ENCODE peak calls at places on chromosome 3, in nine cellular contexts. E, D, S, P, I, K, C, A and H are unnamed samples. For H3K4me1, the result is how much of the 10 kb centered on the place peaks cover.

GRCh38 chr3:159263750-159264561 is 462.1 kb downstream of the MFSD1 start:
- DNase-seq in E (no peak), A (peak), P (no peak), C (peak), D (peak), S (no peak), K (peak), I (no peak), H (no peak)

GRCh38 chr3:2543247-2543646 is 444.6 kb downstream of the CNTN4 start:
- DNase-seq in I (no peak), C (no peak), E (no peak), K (no peak), P (no peak), A (no peak), D (no peak), S (no peak), H (no peak)

GRCh38 chr3:123605789-123606234 is 21.0 kb upstream of the HACD2 start:
- DNase-seq in C (no peak), D (peak), P (no peak), A (no peak), E (no peak), I (no peak), S (no peak), K (peak), H (no peak)

GRCh38 chr3:114418107-114418506 is 124.3 kb downstream of the TIGIT start:
- DNase-seq in I (no peak), S (no peak), D (no peak), A (no peak), C (no peak), K (no peak), P (no peak), E (no peak), H (no peak)

GRCh38 chr3:194124221-194124620 is 11.7 kb upstream of the HES1 start:
- DNase-seq in I (no peak), D (no peak), A (no peak), P (no peak), E (no peak), S (peak), K (no peak), C (no peak), H (no peak)

GRCh38 chr3:3196148-3196861 is 16.8 kb upstream of the CRBN start:
- DNase-seq in C (no peak), K (peak), A (no peak), I (no peak), E (no peak), P (no peak), S (no peak), D (no peak), H (no peak)

GRCh38 chr3:112539825-112540517 is 21.8 kb downstream of the ATG3 start:
- DNase-seq in E (no peak), S (no peak), K (no peak), P (no peak), D (no peak), I (no peak), C (no peak), A (no peak), H (no peak)

GRCh38 chr3:185663929-185664328 is 77.8 kb downstream of the SENP2 start:
- DNase-seq in E (no peak), A (no peak), P (no peak), C (no peak), D (no peak), I (no peak), K (no peak), S (no peak), H (no peak)

GRCh38 chr3:142279965-142280590 is 54.7 kb upstream of the GK5 start:
- DNase-seq in D (peak), K (peak), S (peak), E (peak), A (peak), C (peak), P (peak), I (no peak), H (peak)

GRCh38 chr3:160023476-160023875 is 34.8 kb downstream of the IL12A start:
- DNase-seq in A (no peak), P (no peak), I (no peak), K (no peak), S (no peak), E (no peak), C (no peak), D (no peak), H (no peak)

DNA sequence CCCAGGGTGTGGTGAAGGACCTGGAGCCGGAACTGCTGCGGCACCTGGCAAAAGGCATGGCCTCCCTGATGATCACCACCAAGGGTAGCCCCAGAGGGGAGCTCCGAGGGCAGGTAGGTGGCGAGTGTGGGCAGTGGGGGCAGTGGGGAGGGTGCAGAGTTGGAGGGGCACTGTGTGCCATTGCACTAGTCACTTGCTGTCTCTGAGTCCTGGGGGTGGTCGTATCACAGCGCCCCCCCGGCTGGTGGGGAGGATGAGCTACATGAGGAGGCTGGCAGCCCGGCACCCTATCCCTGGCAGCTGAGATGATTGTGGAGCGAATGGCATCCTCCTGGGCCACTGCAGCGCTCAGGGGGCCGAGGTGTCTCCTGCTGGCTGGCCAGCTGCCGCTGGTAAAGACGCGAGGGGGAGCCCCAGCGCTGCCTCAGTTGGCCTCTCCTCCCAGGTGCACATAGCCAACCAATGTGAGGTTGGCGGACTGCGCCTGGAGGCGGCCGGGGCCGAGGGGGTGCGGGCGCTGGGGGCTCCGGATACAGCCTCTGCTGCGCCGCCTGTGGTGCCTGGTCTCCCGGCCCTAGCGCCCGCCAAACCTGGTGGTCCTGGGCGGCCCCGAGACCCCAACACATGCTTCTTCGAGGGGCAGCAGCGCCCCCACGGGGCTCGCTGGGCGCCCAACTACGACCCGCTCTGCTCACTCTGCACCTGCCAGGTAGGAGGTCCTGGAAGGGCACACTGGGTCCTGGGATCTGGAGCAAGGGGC is 6.4 kb downstream of the CHRD start:
- DNase-seq in P (no peak), E (no peak), S (no peak), K (no peak), C (no peak), I (no peak), D (no peak), A (no peak), H (no peak)
- TF ChIP-seq CTCF in P (no peak), E (no peak), S (no peak), K (no peak), C (no peak), I (no peak), D (no peak), A (no peak), H (no peak)

GRCh38 chr3:18425641-18426403 is 683 bp upstream of the SATB1 start:
- DNase-seq in C (peak), I (peak), P (peak), A (peak), E (peak), K (no peak), D (no peak), S (peak), H (no peak)

GRCh38 chr3:18424213-18424861 is 802 bp downstream of the SATB1 start:
- DNase-seq in P (no peak), K (no peak), D (no peak), E (peak), S (peak), C (peak), A (no peak), I (peak), H (no peak)

GRCh38 chr3:18423401-18424212 is 1.5 kb downstream of the SATB1 start:
- DNase-seq in P (peak), C (peak), A (peak), S (peak), D (no peak), I (peak), E (peak), K (peak), H (peak)

GRCh38 chr3:18426597-18426996 is 1.5 kb upstream of the SATB1 start:
- DNase-seq in C (no peak), I (no peak), K (no peak), E (no peak), D (no peak), A (no peak), P (no peak), S (no peak), H (no peak)

GRCh38 chr3:18424862-18425640 is at the start of gene SATB1:
- DNase-seq in E (peak), P (peak), I (peak), D (no peak), K (peak), S (peak), C (peak), A (peak), H (peak)
- H3K27ac ChIP-seq in E (peak), P (peak), I (peak), D (no peak), K (peak), S (peak), C (peak), A (peak), H (peak)

GRCh38 chr3:51393564-51393963 is 2.5 kb downstream of the RBM15B start:
- DNase-seq in D (no peak), I (no peak), P (no peak), E (no peak), C (no peak), S (no peak), K (no peak), A (no peak), H (no peak)
- H3K4me1 ChIP-seq in D (half or more), I (half or more), P (half or more), E (under half), C (half or more), S (half or more), K (under half), A (under half), H (under half)

GRCh38 chr3:14404396-14405119 is 2.2 kb downstream of the SLC6A6 start:
- DNase-seq in D (no peak), C (no peak), A (no peak), P (peak), E (no peak), K (peak), I (no peak), S (no peak), H (peak)

GRCh38 chr3:14401692-14402303 is 608 bp upstream of the SLC6A6 start:
- DNase-seq in E (no peak), I (no peak), P (no peak), C (no peak), D (no peak), K (no peak), S (no peak), A (no peak), H (no peak)

GRCh38 chr3:14403636-14404395 is 1.4 kb downstream of the SLC6A6 start:
- DNase-seq in D (peak), I (peak), C (peak), S (no peak), K (peak), P (peak), A (peak), E (peak), H (peak)

GRCh38 chr3:14405120-14405885 is 2.9 kb downstream of the SLC6A6 start:
- DNase-seq in A (no peak), S (no peak), K (no peak), C (no peak), P (no peak), D (no peak), I (no peak), E (no peak), H (no peak)

DNA sequence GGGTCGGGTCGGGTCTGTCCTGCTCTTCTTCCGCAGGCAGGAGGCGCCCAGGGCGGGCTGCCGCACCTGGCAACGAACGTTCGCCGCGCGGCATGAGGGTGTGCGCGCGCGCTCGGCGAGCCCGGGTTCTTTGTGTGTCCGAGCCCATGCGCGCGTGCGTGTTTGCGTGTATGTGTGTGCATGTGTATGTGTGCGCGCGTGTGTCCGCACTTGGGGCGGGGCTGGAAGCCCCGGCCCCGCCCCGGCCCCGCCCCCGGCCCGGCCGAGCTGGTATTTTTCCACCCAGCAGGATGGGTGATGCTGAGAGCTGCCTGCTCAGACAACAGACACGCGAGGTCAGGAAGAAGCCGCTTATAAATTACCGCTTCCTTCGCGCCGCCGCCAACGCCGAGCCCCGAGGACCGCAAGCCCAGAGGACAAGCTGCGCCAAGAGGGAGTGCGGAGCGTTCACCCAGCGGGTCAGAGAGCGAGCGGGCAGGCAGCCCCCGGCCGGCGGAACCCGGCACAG is at the start of gene SLC6A6:
- DNase-seq in I (peak), D (peak), S (peak), K (peak), A (peak), C (peak), P (peak), E (peak), H (peak)
- TF ChIP-seq CTCF in I (peak), D (peak), S (peak), K (no peak), A (peak), C (no peak), P (peak), E (peak), H (peak)

DNA sequence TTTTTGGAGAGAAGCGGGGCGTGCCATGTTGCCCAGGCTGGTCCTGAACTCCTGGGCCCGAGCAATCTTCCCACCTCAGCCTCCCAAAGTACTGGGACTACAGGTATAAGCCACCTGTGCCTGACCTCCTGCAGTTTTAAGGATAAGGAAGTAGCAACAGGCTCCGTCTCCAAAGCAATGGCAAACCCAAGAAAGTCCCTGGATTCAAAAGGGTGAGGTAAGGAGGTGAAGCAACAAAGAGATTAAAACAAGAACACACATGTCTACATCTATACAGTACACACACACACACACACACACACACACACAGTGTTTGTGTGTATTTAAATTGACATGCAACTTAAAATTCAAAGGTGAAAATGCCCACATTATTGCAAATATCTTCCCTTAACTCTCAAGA is 58.9 kb downstream of the ABCC5 start:
- DNase-seq in I (no peak), C (no peak), S (no peak), P (no peak), E (peak), A (no peak), K (no peak), D (no peak), H (no peak)
- H3K27ac ChIP-seq in I (no peak), C (no peak), S (no peak), P (peak), E (peak), A (no peak), K (no peak), D (no peak), H (no peak)

DNA sequence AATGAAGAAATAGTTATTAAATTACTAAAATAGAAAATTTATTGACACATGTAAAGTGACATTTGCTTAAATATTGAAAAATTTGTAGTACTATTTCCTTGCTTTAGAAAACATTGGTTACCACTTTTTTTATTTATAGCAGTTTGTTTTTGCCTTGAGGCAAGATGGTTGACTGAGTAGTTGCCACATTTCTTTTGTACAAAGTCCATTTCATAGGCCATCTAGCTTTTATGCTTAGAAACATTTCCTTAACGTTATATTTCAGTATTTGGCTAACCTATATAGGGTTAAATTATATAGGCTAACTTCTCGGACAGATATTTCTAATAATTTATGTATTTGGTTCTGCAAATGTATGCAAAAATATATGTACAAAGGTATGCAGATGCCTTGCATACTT is 17.1 kb downstream of the CTNNB1 start:
- DNase-seq in P (no peak), A (no peak), K (no peak), D (no peak), S (no peak), E (no peak), I (no peak), C (no peak), H (no peak)
- H3K4me1 ChIP-seq in P (half or more), A (under half), K (half or more), D (half or more), S (half or more), E (half or more), I (half or more), C (half or more), H (under half)

GRCh38 chr3:59443618-59444292 is 393.9 kb upstream of the CFAP20DC start:
- DNase-seq in S (no peak), I (no peak), E (no peak), C (no peak), A (no peak), K (no peak), D (no peak), P (no peak), H (no peak)

GRCh38 chr3:59438492-59438891 is 388.7 kb upstream of the CFAP20DC start:
- DNase-seq in A (no peak), I (no peak), P (no peak), D (no peak), E (no peak), S (no peak), C (no peak), K (no peak), H (no peak)

GRCh38 chr3:59444676-59445075 is 394.9 kb upstream of the CFAP20DC start:
- DNase-seq in I (no peak), E (no peak), P (no peak), S (no peak), A (no peak), D (no peak), C (no peak), K (no peak), H (no peak)

GRCh38 chr3:59444293-59444671 is 394.5 kb upstream of the CFAP20DC start:
- DNase-seq in D (no peak), A (no peak), I (no peak), P (no peak), K (no peak), E (no peak), S (no peak), C (no peak), H (no peak)

GRCh38 chr3:59442056-59442455 is 392.2 kb upstream of the CFAP20DC start:
- DNase-seq in K (no peak), C (no peak), E (no peak), D (no peak), S (no peak), I (no peak), P (no peak), A (no peak), H (no peak)
- TF ChIP-seq CTCF in K (no peak), C (no peak), E (no peak), D (no peak), S (no peak), I (no peak), P (no peak), A (no peak), H (no peak)